ENCODE peak calls at places on chromosomes 1 and 21, in ten cellular contexts. T, E, W, X, O, L, B, I, Y and G are unnamed samples.

GRCh38 chr1:3716351-3716750 is 35.9 kb upstream of the CCDC27 start:
- DNase-seq in T (no peak), E (no peak), W (no peak), X (no peak), O (no peak), L (no peak), B (no peak), I (no peak), Y (no peak), G (no peak)

GRCh38 chr1:228512852-228513243 is 25.7 kb downstream of the RNF187 start:
- DNase-seq in T (no peak), E (no peak), W (no peak), X (no peak), O (no peak), L (no peak), B (no peak), I (no peak), Y (peak; percentile 31), G (no peak)

GRCh38 chr1:30933874-30934252 is 25.3 kb upstream of the SDC3 start:
- DNase-seq in T (no peak), E (no peak), W (no peak), X (no peak), O (peak; percentile 45), L (peak; percentile 37), B (no peak), I (no peak), Y (no peak), G (no peak)

GRCh38 chr1:89908993-89909436 is 85.9 kb upstream of the ZNF326 start:
- DNase-seq in T (no peak), E (no peak), W (no peak), X (peak; percentile 59), O (peak; percentile 75), L (no peak), B (no peak), I (no peak), Y (no peak), G (no peak)

GRCh38 chr21:36839123-36839522 is 127.3 kb downstream of the HLCS start:
- DNase-seq in T (peak; percentile 61), E (no peak), W (no peak), X (peak; percentile 39), O (peak; percentile 33), L (no peak), B (no peak), I (no peak), Y (no peak), G (no peak)

GRCh38 chr1:175072131-175072941 is 4.7 kb downstream of the TNN start:
- DNase-seq in T (peak; percentile 23), E (no peak), W (peak; percentile 50), X (peak; percentile 59), O (peak; percentile 26), L (no peak), B (no peak), I (no peak), Y (no peak), G (no peak)

GRCh38 chr1:185696419-185697150 is 37.6 kb upstream of the HMCN1 start:
- DNase-seq in T (no peak), E (no peak), W (no peak), X (no peak), O (peak; percentile 3), L (no peak), B (no peak), I (no peak), Y (no peak), G (no peak)

GRCh38 chr1:246875041-246876026 is 56.4 kb downstream of the AHCTF1 start:
- DNase-seq in T (peak; percentile 54), E (no peak), W (no peak), X (peak; percentile 32), O (peak; percentile 60), L (no peak), B (no peak), I (peak; percentile 9), Y (no peak), G (no peak)

GRCh38 chr1:160256396-160257046 is 5.8 kb downstream of the DCAF8 start:
- DNase-seq in T (peak; percentile 23), E (no peak), W (no peak), X (no peak), O (peak; percentile 47), L (no peak), B (no peak), I (no peak), Y (no peak), G (no peak)

GRCh38 chr1:15937706-15938168 is 38.2 kb downstream of the ZBTB17 start:
- DNase-seq in T (no peak), E (no peak), W (no peak), X (no peak), O (no peak), L (no peak), B (no peak), I (no peak), Y (no peak), G (no peak)

GRCh38 chr1:44422161-44422560 is 17.1 kb downstream of the RNF220 start:
- DNase-seq in T (no peak), E (no peak), W (peak; percentile 36), X (no peak), O (no peak), L (no peak), B (no peak), I (no peak), Y (no peak), G (no peak)

GRCh38 chr1:2163205-2163604 is 31.4 kb downstream of the FAAP20 start:
- DNase-seq in T (no peak), E (no peak), W (no peak), X (no peak), O (no peak), L (no peak), B (no peak), I (no peak), Y (no peak), G (no peak)
- TF ChIP-seq CTCF in T (peak; percentile 36), E (peak; percentile 21), W (no peak), X (no peak), O (no peak), L (no peak), B (no peak), I (no peak), Y (no peak), G (no peak)

DNA sequence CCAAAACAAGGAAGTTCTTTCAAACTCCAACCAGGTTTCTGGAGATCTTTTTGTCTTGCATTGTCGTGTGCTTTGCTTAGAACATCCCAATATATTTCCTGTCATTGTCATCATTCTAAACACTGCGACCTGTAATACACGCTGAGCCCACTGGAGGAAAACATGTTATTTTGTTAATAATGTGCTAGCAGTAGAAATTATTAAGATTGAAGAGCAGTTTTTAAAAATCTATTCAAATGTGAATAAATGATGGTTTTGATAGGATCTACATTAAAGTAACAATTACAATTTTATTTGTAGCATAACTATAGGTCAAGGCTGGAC is 268.5 kb downstream of the PTPRC start:
- DNase-seq in T (no peak), E (no peak), W (no peak), X (no peak), O (no peak), L (no peak), B (no peak), I (no peak), Y (no peak), G (no peak)
- TF ChIP-seq CTCF in T (no peak), E (peak; percentile 16), W (peak; percentile 43), X (no peak), O (no peak), L (no peak), B (no peak), I (no peak), Y (no peak), G (no peak)

DNA sequence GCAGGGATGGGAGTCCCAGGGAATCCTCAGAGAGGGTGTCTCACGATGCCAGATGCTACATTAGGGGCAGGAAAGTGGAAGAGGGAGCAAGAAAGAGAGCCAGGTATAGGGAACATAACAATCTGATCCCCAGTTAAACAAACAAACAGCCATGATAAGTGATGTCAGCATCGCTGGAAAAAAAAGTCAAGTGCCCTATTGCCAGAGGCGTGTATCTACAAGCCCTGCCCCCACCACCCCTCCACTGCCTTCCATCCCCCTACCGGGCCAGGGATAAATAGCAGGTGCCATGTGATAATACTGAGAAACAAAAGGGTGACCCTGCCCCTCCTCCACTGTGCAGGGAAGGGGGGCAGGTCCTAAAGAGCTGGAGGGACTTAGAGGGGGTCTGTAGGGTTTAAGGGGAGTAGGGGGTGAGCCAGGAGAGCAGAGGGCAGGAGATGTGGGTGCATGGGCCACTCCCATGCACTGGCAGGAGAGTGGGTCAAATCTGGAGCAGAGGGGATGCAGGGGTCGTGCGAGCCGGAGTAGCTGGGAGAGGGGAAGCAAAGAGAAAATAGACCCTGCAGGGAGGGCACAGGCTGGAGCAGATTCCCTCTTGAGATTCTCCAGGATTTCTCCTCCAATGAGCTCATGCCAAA is 3.4 kb downstream of the SLC26A9 start:
- DNase-seq in T (no peak), E (no peak), W (peak; percentile 44), X (no peak), O (no peak), L (no peak), B (peak; percentile 31), I (no peak), Y (no peak), G (no peak)
- TF ChIP-seq CTCF in T (peak; percentile 24), E (peak; percentile 15), W (peak; percentile 20), X (no peak), O (peak; percentile 10), L (no peak), B (no peak), I (peak; percentile 14), Y (no peak), G (no peak)

GRCh38 chr1:229844675-229845074 is 218.6 kb downstream of the URB2 start:
- DNase-seq in T (no peak), E (no peak), W (no peak), X (no peak), O (no peak), L (no peak), B (no peak), I (no peak), Y (no peak), G (no peak)

GRCh38 chr1:229845410-229846138 is 219.5 kb downstream of the URB2 start:
- DNase-seq in T (no peak), E (no peak), W (no peak), X (no peak), O (no peak), L (no peak), B (no peak), I (no peak), Y (no peak), G (no peak)

GRCh38 chr1:229842302-229843255 is 216.5 kb downstream of the URB2 start:
- DNase-seq in T (no peak), E (no peak), W (no peak), X (no peak), O (no peak), L (no peak), B (no peak), I (no peak), Y (no peak), G (no peak)

GRCh38 chr1:229841230-229841629 is 215.2 kb downstream of the URB2 start:
- DNase-seq in T (no peak), E (no peak), W (no peak), X (no peak), O (no peak), L (no peak), B (no peak), I (peak; percentile 23), Y (no peak), G (no peak)

DNA sequence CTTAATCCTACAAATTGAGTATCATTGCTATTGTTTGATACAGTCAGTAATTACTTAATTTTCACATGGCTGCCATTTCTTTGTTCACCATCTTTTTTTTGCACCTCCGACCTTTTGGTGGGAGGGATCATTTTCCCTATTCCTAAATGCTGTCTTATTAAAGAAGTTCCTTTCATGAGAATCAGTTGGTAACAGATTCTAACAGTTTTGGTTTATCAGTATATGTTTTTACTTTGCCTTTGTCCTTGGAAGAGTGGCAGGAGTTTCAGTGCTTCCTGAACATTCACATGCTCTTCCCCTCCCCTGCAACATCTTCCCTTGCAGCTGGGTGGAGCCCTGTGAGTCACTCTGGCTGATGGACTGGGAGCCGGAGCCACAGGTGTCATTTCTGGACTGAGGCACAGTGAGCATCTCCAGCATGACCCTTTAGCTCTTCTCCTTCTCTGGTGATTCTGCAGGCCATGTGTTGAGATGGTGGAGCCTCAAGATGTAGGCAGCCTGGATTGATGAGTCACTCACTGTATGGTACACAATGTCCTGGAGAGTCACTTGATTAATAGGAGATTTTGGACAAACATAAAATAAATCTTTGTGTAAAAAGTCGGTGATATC is 217.7 kb downstream of the URB2 start:
- DNase-seq in T (no peak), E (no peak), W (no peak), X (no peak), O (peak; percentile 75), L (no peak), B (peak; percentile 22), I (no peak), Y (no peak), G (no peak)
- TF ChIP-seq CTCF in T (no peak), E (no peak), W (no peak), X (no peak), O (no peak), L (no peak), B (no peak), I (peak; percentile 52), Y (no peak), G (no peak)